ENCODE peak calls at places on chromosome 22, in ten cellular contexts. One of them, this sample, is unnamed.

GRCh38 chr22:39396797-39397195 is 2.8 kb upstream of the TAB1 start:
- DNase-seq in Right ventricle myocardium inferior: no peak
- DNase-seq in HEK293T: no peak
- DNase-seq in PC-9: no peak
- DNase-seq in NCI-H774: no peak
- DNase-seq in activated gamma-delta T cell treated with Interleukin-2 at 50 U/mL for 16 hours: no peak
- DNase-seq in Calu3: no peak
- DNase-seq in caudate nucleus: no peak
- DNase-seq in tibial artery: no peak
- DNase-seq in SHP77 treated with DMSO at 0.1 percent for 48 hours: no peak
- DNase-seq in this sample: no peak

GRCh38 chr22:37782340-37783168 is 25.2 kb upstream of the GCAT start:
- DNase-seq in Right ventricle myocardium inferior: no peak
- DNase-seq in HEK293T: no peak
- DNase-seq in PC-9: no peak
- DNase-seq in NCI-H774: no peak
- DNase-seq in activated gamma-delta T cell treated with Interleukin-2 at 50 U/mL for 16 hours: no peak
- DNase-seq in Calu3: peak; percentile 28
- DNase-seq in caudate nucleus: no peak
- DNase-seq in tibial artery: no peak
- DNase-seq in SHP77 treated with DMSO at 0.1 percent for 48 hours: no peak
- DNase-seq in this sample: no peak

GRCh38 chr22:23036684-23037428 is 33.5 kb upstream of the GNAZ start:
- DNase-seq in Right ventricle myocardium inferior: peak; percentile 9
- DNase-seq in HEK293T: no peak
- DNase-seq in PC-9: no peak
- DNase-seq in NCI-H774: no peak
- DNase-seq in activated gamma-delta T cell treated with Interleukin-2 at 50 U/mL for 16 hours: no peak
- DNase-seq in Calu3: no peak
- DNase-seq in caudate nucleus: no peak
- DNase-seq in tibial artery: no peak
- DNase-seq in SHP77 treated with DMSO at 0.1 percent for 48 hours: no peak
- DNase-seq in this sample: no peak

GRCh38 chr22:38347944-38348750 is 30.9 kb upstream of the CSNK1E start:
- DNase-seq in Right ventricle myocardium inferior: peak; percentile 4
- DNase-seq in HEK293T: no peak
- DNase-seq in PC-9: peak; percentile 57
- DNase-seq in NCI-H774: no peak
- DNase-seq in activated gamma-delta T cell treated with Interleukin-2 at 50 U/mL for 16 hours: no peak
- DNase-seq in Calu3: no peak
- DNase-seq in caudate nucleus: no peak
- DNase-seq in tibial artery: peak; percentile 44
- DNase-seq in SHP77 treated with DMSO at 0.1 percent for 48 hours: no peak
- DNase-seq in this sample: no peak

GRCh38 chr22:20663941-20664593 is 109.8 kb upstream of the SERPIND1 start:
- DNase-seq in Right ventricle myocardium inferior: no peak
- DNase-seq in HEK293T: no peak
- DNase-seq in PC-9: no peak
- DNase-seq in NCI-H774: no peak
- DNase-seq in activated gamma-delta T cell treated with Interleukin-2 at 50 U/mL for 16 hours: no peak
- DNase-seq in Calu3: no peak
- DNase-seq in caudate nucleus: no peak
- DNase-seq in tibial artery: no peak
- DNase-seq in SHP77 treated with DMSO at 0.1 percent for 48 hours: no peak
- DNase-seq in this sample: no peak

GRCh38 chr22:20976291-20976877 is 5.7 kb upstream of the LZTR1 start:
- DNase-seq in Right ventricle myocardium inferior: no peak
- DNase-seq in HEK293T: no peak
- DNase-seq in PC-9: no peak
- DNase-seq in NCI-H774: no peak
- DNase-seq in activated gamma-delta T cell treated with Interleukin-2 at 50 U/mL for 16 hours: no peak
- DNase-seq in Calu3: no peak
- DNase-seq in caudate nucleus: no peak
- DNase-seq in tibial artery: no peak
- DNase-seq in SHP77 treated with DMSO at 0.1 percent for 48 hours: no peak
- DNase-seq in this sample: no peak

GRCh38 chr22:42683599-42684283 is 34.5 kb upstream of the CYB5R3 start:
- DNase-seq in Right ventricle myocardium inferior: peak; percentile 91
- DNase-seq in HEK293T: no peak
- DNase-seq in PC-9: no peak
- DNase-seq in NCI-H774: no peak
- DNase-seq in activated gamma-delta T cell treated with Interleukin-2 at 50 U/mL for 16 hours: no peak
- DNase-seq in Calu3: no peak
- DNase-seq in caudate nucleus: no peak
- DNase-seq in tibial artery: peak; percentile 94
- DNase-seq in SHP77 treated with DMSO at 0.1 percent for 48 hours: no peak
- DNase-seq in this sample: no peak

GRCh38 chr22:19844423-19845368 is 10.0 kb downstream of the GNB1L start:
- DNase-seq in Right ventricle myocardium inferior: peak; percentile 82
- DNase-seq in HEK293T: no peak
- DNase-seq in PC-9: peak; percentile 58
- DNase-seq in NCI-H774: no peak
- DNase-seq in activated gamma-delta T cell treated with Interleukin-2 at 50 U/mL for 16 hours: no peak
- DNase-seq in Calu3: no peak
- DNase-seq in caudate nucleus: no peak
- DNase-seq in tibial artery: peak; percentile 83
- DNase-seq in SHP77 treated with DMSO at 0.1 percent for 48 hours: no peak
- DNase-seq in this sample: no peak